ENCODE peak calls at places on chromosome 15, in ten cellular contexts. One of them, this sample, is unnamed.

GRCh38 chr15:101183226-101183925 is 68.5 kb downstream of the CHSY1 start:
- DNase-seq in endothelial cell of umbilical vein: peak
- DNase-seq in NB4: no peak
- DNase-seq in A549: no peak
- DNase-seq in HCT116: no peak
- DNase-seq in HepG2: no peak
- DNase-seq in H1: no peak
- DNase-seq in SK-N-SH: no peak
- DNase-seq in WTC11: no peak
- DNase-seq in K562: no peak
- DNase-seq in this sample: no peak

GRCh38 chr15:48385431-48385830 is 54.2 kb downstream of the DUT start:
- DNase-seq in endothelial cell of umbilical vein: peak
- DNase-seq in NB4: no peak
- DNase-seq in A549: no peak
- DNase-seq in HCT116: no peak
- DNase-seq in HepG2: no peak
- DNase-seq in H1: no peak
- DNase-seq in SK-N-SH: no peak
- DNase-seq in WTC11: no peak
- DNase-seq in K562: no peak
- DNase-seq in this sample: no peak

GRCh38 chr15:57218826-57219576 is 157.3 kb upstream of the CGNL1 start:
- DNase-seq in endothelial cell of umbilical vein: peak
- DNase-seq in NB4: peak
- DNase-seq in A549: no peak
- DNase-seq in HCT116: no peak
- DNase-seq in HepG2: no peak
- DNase-seq in H1: no peak
- DNase-seq in SK-N-SH: peak
- DNase-seq in WTC11: no peak
- DNase-seq in K562: no peak
- DNase-seq in this sample: no peak

GRCh38 chr15:32990071-32990470 is 204.4 kb downstream of the FMN1 start:
- DNase-seq in endothelial cell of umbilical vein: no peak
- DNase-seq in NB4: no peak
- DNase-seq in A549: no peak
- DNase-seq in HCT116: no peak
- DNase-seq in HepG2: no peak
- DNase-seq in H1: no peak
- DNase-seq in SK-N-SH: no peak
- DNase-seq in WTC11: no peak
- DNase-seq in K562: no peak
- DNase-seq in this sample: no peak

GRCh38 chr15:75523011-75523410 is 56.1 kb downstream of the PTPN9 start:
- DNase-seq in endothelial cell of umbilical vein: no peak
- DNase-seq in NB4: no peak
- DNase-seq in A549: no peak
- DNase-seq in HCT116: no peak
- DNase-seq in HepG2: no peak
- DNase-seq in H1: no peak
- DNase-seq in SK-N-SH: no peak
- DNase-seq in WTC11: no peak
- DNase-seq in K562: no peak
- DNase-seq in this sample: no peak

GRCh38 chr15:101795455-101795854 is 7.9 kb upstream of the OR4F6 start:
- DNase-seq in endothelial cell of umbilical vein: peak
- DNase-seq in NB4: no peak
- DNase-seq in A549: no peak
- DNase-seq in HCT116: no peak
- DNase-seq in HepG2: no peak
- DNase-seq in H1: no peak
- DNase-seq in SK-N-SH: no peak
- DNase-seq in WTC11: no peak
- DNase-seq in K562: no peak
- DNase-seq in this sample: no peak

GRCh38 chr15:39125904-39126303 is 455.0 kb upstream of the THBS1 start:
- DNase-seq in endothelial cell of umbilical vein: peak
- DNase-seq in NB4: peak
- DNase-seq in A549: peak
- DNase-seq in HCT116: peak
- DNase-seq in HepG2: peak
- DNase-seq in H1: peak
- DNase-seq in SK-N-SH: peak
- DNase-seq in WTC11: peak
- DNase-seq in K562: peak
- DNase-seq in this sample: no peak

GRCh38 chr15:64864080-64864479 is 22.4 kb downstream of the PLEKHO2 start:
- DNase-seq in endothelial cell of umbilical vein: no peak
- DNase-seq in NB4: no peak
- DNase-seq in A549: no peak
- DNase-seq in HCT116: no peak
- DNase-seq in HepG2: no peak
- DNase-seq in H1: no peak
- DNase-seq in SK-N-SH: no peak
- DNase-seq in WTC11: no peak
- DNase-seq in K562: no peak
- DNase-seq in this sample: no peak

GRCh38 chr15:62515696-62516395 is 350.8 kb upstream of the C2CD4B start:
- DNase-seq in endothelial cell of umbilical vein: no peak
- DNase-seq in NB4: no peak
- DNase-seq in A549: no peak
- DNase-seq in HCT116: no peak
- DNase-seq in HepG2: no peak
- DNase-seq in H1: no peak
- DNase-seq in SK-N-SH: no peak
- DNase-seq in WTC11: no peak
- DNase-seq in K562: no peak
- DNase-seq in this sample: no peak

GRCh38 chr15:44034334-44034733 is 160.7 kb downstream of the FRMD5 start:
- DNase-seq in endothelial cell of umbilical vein: no peak
- DNase-seq in NB4: no peak
- DNase-seq in A549: no peak
- DNase-seq in HCT116: no peak
- DNase-seq in HepG2: no peak
- DNase-seq in H1: no peak
- DNase-seq in SK-N-SH: no peak
- DNase-seq in WTC11: no peak
- DNase-seq in K562: no peak
- DNase-seq in this sample: no peak

GRCh38 chr15:44029003-44029402 is 166.1 kb downstream of the FRMD5 start:
- DNase-seq in endothelial cell of umbilical vein: peak
- DNase-seq in NB4: no peak
- DNase-seq in A549: no peak
- DNase-seq in HCT116: no peak
- DNase-seq in HepG2: no peak
- DNase-seq in H1: no peak
- DNase-seq in SK-N-SH: no peak
- DNase-seq in WTC11: no peak
- DNase-seq in K562: no peak
- DNase-seq in this sample: no peak

GRCh38 chr15:44028349-44028748 is 166.7 kb downstream of the FRMD5 start:
- DNase-seq in endothelial cell of umbilical vein: peak
- DNase-seq in NB4: peak
- DNase-seq in A549: no peak
- DNase-seq in HCT116: no peak
- DNase-seq in HepG2: no peak
- DNase-seq in H1: no peak
- DNase-seq in SK-N-SH: no peak
- DNase-seq in WTC11: no peak
- DNase-seq in K562: no peak
- DNase-seq in this sample: no peak

GRCh38 chr15:44033894-44034293 is 161.2 kb downstream of the FRMD5 start:
- DNase-seq in endothelial cell of umbilical vein: peak
- DNase-seq in NB4: no peak
- DNase-seq in A549: no peak
- DNase-seq in HCT116: peak
- DNase-seq in HepG2: no peak
- DNase-seq in H1: no peak
- DNase-seq in SK-N-SH: peak
- DNase-seq in WTC11: no peak
- DNase-seq in K562: no peak
- DNase-seq in this sample: no peak

GRCh38 chr15:44029940-44030568 is 165.0 kb downstream of the FRMD5 start:
- DNase-seq in endothelial cell of umbilical vein: peak
- DNase-seq in NB4: no peak
- DNase-seq in A549: no peak
- DNase-seq in HCT116: no peak
- DNase-seq in HepG2: no peak
- DNase-seq in H1: no peak
- DNase-seq in SK-N-SH: no peak
- DNase-seq in WTC11: no peak
- DNase-seq in K562: no peak
- DNase-seq in this sample: no peak
- TF ChIP-seq MAX in endothelial cell of umbilical vein: no peak
- TF ChIP-seq MAX in NB4: no peak
- TF ChIP-seq MAX in A549: no peak
- TF ChIP-seq MAX in HCT116: no peak
- TF ChIP-seq MAX in HepG2: no peak
- TF ChIP-seq MAX in H1: no peak
- TF ChIP-seq MAX in SK-N-SH: no peak
- TF ChIP-seq MAX in WTC11: no peak
- TF ChIP-seq MAX in K562: no peak
- TF ChIP-seq MAX in this sample: no peak

DNA sequence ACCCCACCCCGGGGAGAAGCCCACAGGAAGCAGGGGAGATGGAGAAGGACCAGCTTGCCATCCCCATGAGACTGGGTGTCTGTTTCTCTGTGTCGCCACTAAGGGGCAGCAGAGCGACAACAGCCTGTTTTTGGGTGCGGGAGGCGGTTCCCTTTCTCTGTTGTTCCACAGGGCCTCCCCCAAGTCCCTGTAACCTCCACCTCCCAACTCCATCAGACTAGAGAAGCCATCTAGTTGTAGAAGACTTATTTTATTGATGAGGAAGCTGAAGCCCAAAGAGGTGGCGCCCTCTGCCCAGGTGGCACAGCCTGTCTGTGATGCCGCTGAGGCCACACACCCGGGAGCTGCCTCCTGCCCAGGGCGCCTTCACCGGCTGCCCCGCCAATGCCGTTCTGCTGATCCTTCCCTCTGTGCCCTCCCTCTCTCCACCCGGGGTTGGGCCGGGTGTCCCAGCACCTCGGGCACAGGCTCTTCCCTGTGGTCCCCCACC is 3.9 kb upstream of the CCDC9B start:
- DNase-seq in endothelial cell of umbilical vein: peak
- DNase-seq in NB4: peak
- DNase-seq in A549: peak
- DNase-seq in HCT116: no peak
- DNase-seq in HepG2: peak
- DNase-seq in H1: peak
- DNase-seq in SK-N-SH: peak
- DNase-seq in WTC11: peak
- DNase-seq in K562: peak
- DNase-seq in this sample: no peak
- TF ChIP-seq MAX in endothelial cell of umbilical vein: no peak
- TF ChIP-seq MAX in NB4: peak
- TF ChIP-seq MAX in A549: no peak
- TF ChIP-seq MAX in HCT116: no peak
- TF ChIP-seq MAX in HepG2: no peak
- TF ChIP-seq MAX in H1: no peak
- TF ChIP-seq MAX in SK-N-SH: no peak
- TF ChIP-seq MAX in WTC11: no peak
- TF ChIP-seq MAX in K562: no peak
- TF ChIP-seq MAX in this sample: no peak

GRCh38 chr15:52734329-52734728 is 55.1 kb upstream of the ATOSA start:
- DNase-seq in endothelial cell of umbilical vein: no peak
- DNase-seq in NB4: no peak
- DNase-seq in A549: no peak
- DNase-seq in HCT116: no peak
- DNase-seq in HepG2: no peak
- DNase-seq in H1: no peak
- DNase-seq in SK-N-SH: no peak
- DNase-seq in WTC11: no peak
- DNase-seq in K562: no peak
- DNase-seq in this sample: no peak

GRCh38 chr15:52733696-52734255 is 54.6 kb upstream of the ATOSA start:
- DNase-seq in endothelial cell of umbilical vein: no peak
- DNase-seq in NB4: no peak
- DNase-seq in A549: no peak
- DNase-seq in HCT116: no peak
- DNase-seq in HepG2: no peak
- DNase-seq in H1: no peak
- DNase-seq in SK-N-SH: no peak
- DNase-seq in WTC11: no peak
- DNase-seq in K562: no peak
- DNase-seq in this sample: no peak

GRCh38 chr15:52735231-52736089 is 54.7 kb downstream of the ONECUT1 start:
- DNase-seq in endothelial cell of umbilical vein: peak
- DNase-seq in NB4: peak
- DNase-seq in A549: peak
- DNase-seq in HCT116: peak
- DNase-seq in HepG2: peak
- DNase-seq in H1: peak
- DNase-seq in SK-N-SH: peak
- DNase-seq in WTC11: peak
- DNase-seq in K562: peak
- DNase-seq in this sample: peak

GRCh38 chr15:52737720-52738119 is 52.4 kb downstream of the ONECUT1 start:
- DNase-seq in endothelial cell of umbilical vein: no peak
- DNase-seq in NB4: no peak
- DNase-seq in A549: no peak
- DNase-seq in HCT116: no peak
- DNase-seq in HepG2: no peak
- DNase-seq in H1: peak
- DNase-seq in SK-N-SH: no peak
- DNase-seq in WTC11: no peak
- DNase-seq in K562: no peak
- DNase-seq in this sample: no peak

GRCh38 chr15:52738311-52738710 is 51.8 kb downstream of the ONECUT1 start:
- DNase-seq in endothelial cell of umbilical vein: no peak
- DNase-seq in NB4: no peak
- DNase-seq in A549: no peak
- DNase-seq in HCT116: no peak
- DNase-seq in HepG2: no peak
- DNase-seq in H1: no peak
- DNase-seq in SK-N-SH: no peak
- DNase-seq in WTC11: no peak
- DNase-seq in K562: no peak
- DNase-seq in this sample: no peak
- TF ChIP-seq MAX in endothelial cell of umbilical vein: no peak
- TF ChIP-seq MAX in NB4: no peak
- TF ChIP-seq MAX in A549: no peak
- TF ChIP-seq MAX in HCT116: no peak
- TF ChIP-seq MAX in HepG2: no peak
- TF ChIP-seq MAX in H1: no peak
- TF ChIP-seq MAX in SK-N-SH: no peak
- TF ChIP-seq MAX in WTC11: no peak
- TF ChIP-seq MAX in K562: no peak
- TF ChIP-seq MAX in this sample: no peak

DNA sequence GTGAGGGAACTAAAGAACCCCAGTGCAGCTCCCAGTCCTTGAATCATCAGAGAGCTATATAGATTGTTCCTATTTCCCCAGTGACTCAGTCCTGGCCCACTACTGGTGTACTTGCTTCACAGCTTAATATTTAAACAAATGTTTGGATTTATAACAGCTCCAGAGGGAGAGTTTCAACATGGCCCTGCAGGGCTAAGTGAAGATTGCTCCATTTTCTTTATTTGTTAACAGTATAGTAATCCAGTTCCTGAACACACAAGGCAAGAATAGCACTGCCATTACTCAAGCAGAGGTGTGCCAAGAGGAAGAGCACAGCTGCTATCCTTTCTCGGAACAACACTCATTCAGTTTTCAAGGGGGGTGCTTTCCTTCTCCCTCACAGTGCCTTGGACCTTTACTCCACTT is 6.5 kb downstream of the SQOR start:
- DNase-seq in endothelial cell of umbilical vein: peak
- DNase-seq in NB4: peak
- DNase-seq in A549: peak
- DNase-seq in HCT116: no peak
- DNase-seq in HepG2: peak
- DNase-seq in H1: no peak
- DNase-seq in SK-N-SH: no peak
- DNase-seq in WTC11: no peak
- DNase-seq in K562: no peak
- DNase-seq in this sample: no peak
- TF ChIP-seq MAX in endothelial cell of umbilical vein: no peak
- TF ChIP-seq MAX in NB4: no peak
- TF ChIP-seq MAX in A549: peak
- TF ChIP-seq MAX in HCT116: no peak
- TF ChIP-seq MAX in HepG2: no peak
- TF ChIP-seq MAX in H1: no peak
- TF ChIP-seq MAX in SK-N-SH: no peak
- TF ChIP-seq MAX in WTC11: no peak
- TF ChIP-seq MAX in K562: no peak
- TF ChIP-seq MAX in this sample: no peak